ENCODE peak calls at places on chromosomes 7 and 10, in four cellular contexts. O is stimulated activated CD8-positive, alpha-beta memory T cell treated with anti-CD3 and anti-CD28 coated beads, Interleukin-2, amount 100 ng/mL, for 1 hour; E is HuH-7; F is Caki2. D is an unnamed sample.

GRCh38 chr10:46555713-46556514 is 544 bp downstream of the GPRIN2 start:
- DNase-seq in O (no peak), E (no peak), F (no peak), D (no peak)

GRCh38 chr7:126103582-126103981 is 1149.2 kb downstream of the GRM8 start:
- DNase-seq in O (no peak), E (no peak), F (no peak), D (no peak)

GRCh38 chr10:61197022-61197421 is 253.0 kb upstream of the RHOBTB1 start:
- DNase-seq in O (no peak), E (no peak), F (no peak), D (no peak)

GRCh38 chr7:120834726-120835125 is 23.2 kb downstream of the TSPAN12 start:
- DNase-seq in O (no peak), E (no peak), F (no peak), D (no peak)

GRCh38 chr7:111486472-111487142 is 75.7 kb downstream of the IMMP2L start:
- DNase-seq in O (no peak), E (peak; percentile 58), F (peak; percentile 38), D (peak; percentile 7)

GRCh38 chr10:5544216-5544805 is 19.6 kb downstream of the CALML3 start:
- DNase-seq in O (no peak), E (no peak), F (no peak), D (no peak)

GRCh38 chr7:15832996-15833395 is 146.5 kb upstream of the MEOX2 start:
- DNase-seq in O (no peak), E (peak; percentile 26), F (no peak), D (no peak)

GRCh38 chr10:28532223-28532508 is 752 bp upstream of the WAC start:
- DNase-seq in O (no peak), E (peak; percentile 48), F (no peak), D (no peak)

GRCh38 chr7:47606176-47606575 is 24.3 kb upstream of the TNS3 start:
- DNase-seq in O (no peak), E (no peak), F (no peak), D (no peak)

GRCh38 chr7:100080895-100081534 is 508 bp downstream of the ZNF3 start:
- DNase-seq in O (no peak), E (peak; percentile 47), F (no peak), D (no peak)

GRCh38 chr10:60315311-60315710 is 74.4 kb downstream of the ANK3 start:
- DNase-seq in O (no peak), E (no peak), F (no peak), D (no peak)

GRCh38 chr10:98344589-98345038 is 70.4 kb downstream of the PYROXD2 start:
- DNase-seq in O (no peak), E (no peak), F (no peak), D (no peak)

GRCh38 chr10:91745086-91745831 is 53.0 kb upstream of the TNKS2 start:
- DNase-seq in O (no peak), E (peak; percentile 18), F (no peak), D (no peak)

GRCh38 chr7:1696671-1697498 is 26.8 kb downstream of the ELFN1 start:
- DNase-seq in O (no peak), E (no peak), F (no peak), D (no peak)

GRCh38 chr10:100650693-100651092 is 94.7 kb upstream of the PAX2 start:
- DNase-seq in O (no peak), E (no peak), F (no peak), D (no peak)

GRCh38 chr7:128240696-128241386 is at the start of gene LEP:
- DNase-seq in O (no peak), E (no peak), F (no peak), D (no peak)

GRCh38 chr7:122676466-122676865 is 22.5 kb downstream of the RNF133 start:
- DNase-seq in O (no peak), E (no peak), F (no peak), D (no peak)

GRCh38 chr7:35254496-35255416 is 856 bp upstream of the TBX20 start:
- DNase-seq in O (no peak), E (no peak), F (no peak), D (no peak)

GRCh38 chr10:92274071-92274470 is 16.8 kb downstream of the CPEB3 start:
- DNase-seq in O (no peak), E (no peak), F (no peak), D (no peak)

D was measured in cerebellar nuclear complex.